ENCODE peak calls at places on chromosomes 2 and 18, in eight cellular contexts. F is thyroid gland, U is AG04450, N is PC-9, Z is tibial artery, D is astrocyte of the spinal cord, H is fibroblast of mammary gland, Q is AG10803. T is an unnamed sample.

GRCh38 chr2:216911886-216912285 is 52.0 kb upstream of the TNP1 start:
- DNase-seq in F (no peak), U (no peak), N (peak; percentile 55), Z (no peak), D (peak; percentile 9), H (peak; percentile 35), Q (peak; percentile 20), T (no peak)

GRCh38 chr2:209901187-209901586 is 101.3 kb upstream of the RPE start:
- DNase-seq in F (no peak), U (no peak), N (no peak), Z (no peak), D (no peak), H (no peak), Q (no peak), T (no peak)

GRCh38 chr18:8041526-8042111 is 474.5 kb downstream of the PTPRM start:
- DNase-seq in F (no peak), U (no peak), N (no peak), Z (no peak), D (no peak), H (no peak), Q (no peak), T (no peak)

GRCh38 chr2:223860809-223861738 is 23.7 kb upstream of the AP1S3 start:
- DNase-seq in F (no peak), U (no peak), N (peak; percentile 98), Z (no peak), D (peak; percentile 59), H (peak; percentile 48), Q (peak; percentile 81), T (peak; percentile 88)

GRCh38 chr18:58455318-58455950 is 173.5 kb downstream of the ALPK2 start:
- DNase-seq in F (peak; percentile 51), U (no peak), N (no peak), Z (no peak), D (no peak), H (no peak), Q (no peak), T (no peak)

GRCh38 chr2:132037527-132038178 is 124.1 kb downstream of the ANKRD30BL start:
- DNase-seq in F (peak; percentile 5), U (no peak), N (no peak), Z (no peak), D (peak; percentile 5), H (peak; percentile 0), Q (no peak), T (no peak)

GRCh38 chr2:222561817-222562424 is 94.0 kb downstream of the FARSB start:
- DNase-seq in F (peak; percentile 55), U (no peak), N (peak; percentile 59), Z (no peak), D (peak; percentile 63), H (peak; percentile 54), Q (peak; percentile 59), T (peak; percentile 66)

GRCh38 chr2:64854773-64855237 is 134.4 kb upstream of the SLC1A4 start:
- DNase-seq in F (no peak), U (no peak), N (no peak), Z (peak; percentile 76), D (no peak), H (peak; percentile 89), Q (peak; percentile 55), T (peak; percentile 59)

GRCh38 chr2:85048534-85048933 is 77.6 kb downstream of the KCMF1 start:
- DNase-seq in F (no peak), U (no peak), N (peak; percentile 10), Z (no peak), D (no peak), H (no peak), Q (no peak), T (no peak)

GRCh38 chr2:204538179-204539009 is 6.9 kb upstream of the PARD3B start:
- DNase-seq in F (peak; percentile 42), U (peak; percentile 85), N (no peak), Z (peak; percentile 25), D (peak; percentile 33), H (peak; percentile 17), Q (peak; percentile 62), T (peak; percentile 89)

GRCh38 chr2:62999905-63000304 is 50.7 kb upstream of the OTX1 start:
- DNase-seq in F (peak; percentile 58), U (no peak), N (no peak), Z (peak; percentile 33), D (peak; percentile 26), H (peak; percentile 21), Q (peak; percentile 80), T (no peak)

GRCh38 chr2:118645891-118646290 is 201.6 kb downstream of the EN1 start:
- DNase-seq in F (peak; percentile 43), U (no peak), N (no peak), Z (no peak), D (no peak), H (no peak), Q (no peak), T (no peak)

GRCh38 chr2:222577341-222577740 is 78.6 kb downstream of the FARSB start:
- DNase-seq in F (no peak), U (no peak), N (no peak), Z (no peak), D (no peak), H (no peak), Q (no peak), T (no peak)

GRCh38 chr18:45255142-45255890 is 360.0 kb upstream of the SLC14A2 start:
- DNase-seq in F (no peak), U (peak; percentile 88), N (no peak), Z (no peak), D (peak; percentile 91), H (peak; percentile 90), Q (peak; percentile 97), T (peak; percentile 92)

GRCh38 chr18:75049455-75049789 is 159.5 kb downstream of the PTGR3 start:
- DNase-seq in F (no peak), U (no peak), N (no peak), Z (no peak), D (no peak), H (no peak), Q (no peak), T (no peak)

GRCh38 chr2:75054296-75054695 is 95.9 kb downstream of the POLE4 start:
- DNase-seq in F (no peak), U (no peak), N (no peak), Z (no peak), D (peak; percentile 58), H (peak; percentile 55), Q (no peak), T (no peak)

GRCh38 chr2:237691908-237692600 is 64.7 kb downstream of the LRRFIP1 start:
- DNase-seq in F (peak; percentile 95), U (peak; percentile 70), N (peak; percentile 74), Z (peak; percentile 95), D (peak; percentile 90), H (peak; percentile 77), Q (peak; percentile 86), T (peak; percentile 94)

GRCh38 chr18:29693334-29693733 is 1349.2 kb downstream of the DSC3 start:
- DNase-seq in F (no peak), U (no peak), N (no peak), Z (no peak), D (no peak), H (no peak), Q (peak; percentile 1), T (no peak)

GRCh38 chr2:168293766-168294165 is 46.4 kb upstream of the STK39 start:
- DNase-seq in F (no peak), U (no peak), N (no peak), Z (no peak), D (no peak), H (peak; percentile 5), Q (peak; percentile 5), T (no peak)

GRCh38 chr18:57859314-57859713 is 56.2 kb upstream of the ATP8B1 start:
- DNase-seq in F (peak; percentile 12), U (no peak), N (no peak), Z (no peak), D (peak; percentile 14), H (peak; percentile 54), Q (no peak), T (peak; percentile 33)

GRCh38 chr2:131041402-131042160 is 51.7 kb downstream of the FAM168B start:
- DNase-seq in F (no peak), U (no peak), N (no peak), Z (no peak), D (no peak), H (no peak), Q (no peak), T (no peak)

GRCh38 chr2:16425462-16426336 is 239.9 kb downstream of the CYRIA start:
- DNase-seq in F (peak; percentile 75), U (no peak), N (peak; percentile 30), Z (no peak), D (no peak), H (no peak), Q (no peak), T (no peak)

GRCh38 chr2:180012523-180012922 is 5.4 kb upstream of the CWC22 start:
- DNase-seq in F (no peak), U (peak; percentile 27), N (peak; percentile 64), Z (no peak), D (peak; percentile 70), H (peak; percentile 93), Q (peak; percentile 70), T (peak; percentile 61)

GRCh38 chr2:37224063-37224462 is 7.3 kb downstream of the CEBPZ start:
- DNase-seq in F (no peak), U (no peak), N (no peak), Z (no peak), D (no peak), H (no peak), Q (no peak), T (no peak)
- H3K4me3 ChIP-seq in F (no peak overlapping the region), U (no peak overlapping the region), N (no peak overlapping the region), Z (no peak overlapping the region), D (no peak overlapping the region), H (no peak overlapping the region), Q (no peak overlapping the region), T (no peak overlapping the region)

DNA sequence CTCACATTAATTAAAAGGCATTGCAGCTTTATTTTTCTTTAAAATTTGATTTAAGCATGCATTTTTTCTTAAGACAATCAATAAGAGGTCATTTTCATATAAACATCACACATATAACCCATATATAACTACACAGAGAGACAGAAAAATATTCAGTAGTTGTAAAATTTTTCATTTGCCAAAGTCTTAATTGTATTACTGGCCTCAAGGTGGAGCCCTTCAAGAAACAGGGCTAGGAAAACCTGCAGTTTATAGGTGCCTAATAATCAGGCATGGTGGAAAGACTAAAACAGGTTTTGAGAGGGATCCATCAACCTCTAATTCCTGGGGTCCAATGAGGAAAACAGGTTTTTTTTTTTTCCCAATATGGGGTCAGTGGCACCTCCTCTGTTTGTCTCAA is 71.3 kb upstream of the ZNF804A start:
- DNase-seq in F (no peak), U (no peak), N (no peak), Z (no peak), D (no peak), H (no peak), Q (no peak), T (no peak)
- TF ChIP-seq CTCF in F (no peak), U (no peak), N (no peak), Z (no peak), D (peak; percentile 6), H (no peak), Q (no peak), T (no peak)

GRCh38 chr2:226427538-226428307 is 371.9 kb downstream of the IRS1 start:
- DNase-seq in F (no peak), U (peak; percentile 86), N (peak; percentile 86), Z (peak; percentile 20), D (peak; percentile 95), H (peak; percentile 96), Q (peak; percentile 92), T (peak; percentile 73)
- H3K4me3 ChIP-seq in F (no peak overlapping the region), U (peak overlapping the region; percentile 14), N (no peak overlapping the region), Z (no peak overlapping the region), D (no peak overlapping the region), H (no peak overlapping the region), Q (no peak overlapping the region), T (no peak overlapping the region)

GRCh38 chr18:52481116-52481515 is 141.1 kb downstream of the DCC start:
- DNase-seq in F (no peak), U (no peak), N (no peak), Z (no peak), D (no peak), H (no peak), Q (no peak), T (no peak)

GRCh38 chr18:52486052-52486451 is 146.1 kb downstream of the DCC start:
- DNase-seq in F (no peak), U (no peak), N (no peak), Z (no peak), D (no peak), H (no peak), Q (no peak), T (no peak)

GRCh38 chr18:52484977-52485376 is 145.0 kb downstream of the DCC start:
- DNase-seq in F (no peak), U (no peak), N (no peak), Z (no peak), D (no peak), H (no peak), Q (no peak), T (no peak)
- TF ChIP-seq CTCF in F (no peak), U (peak; percentile 25), N (no peak), Z (no peak), D (no peak), H (no peak), Q (no peak), T (no peak)

T was measured in fibroblast of villous mesenchyme.